ENCODE peak calls at places on chromosomes 11 and 22, in five cellular contexts. N, H, Z, P and R are unnamed samples.

GRCh38 chr11:120137611-120138521 is at the start of gene TRIM29:
- DNase-seq in N (no peak), H (peak), Z (no peak), P (peak), R (no peak)

GRCh38 chr11:1208361-1209261 is 14.3 kb upstream of the MUC5B start:
- DNase-seq in N (no peak), H (peak), Z (peak), P (peak), R (no peak)

GRCh38 chr11:63608353-63609345 is 5.6 kb downstream of the PLAAT3 start:
- DNase-seq in N (peak), H (peak), Z (no peak), P (peak), R (no peak)

GRCh38 chr11:109422755-109423113 is 744 bp downstream of the C11orf87 start:
- DNase-seq in N (peak), H (no peak), Z (no peak), P (no peak), R (no peak)

GRCh38 chr22:36486619-36487384 is 5.4 kb upstream of the TXN2 start:
- DNase-seq in N (peak), H (no peak), Z (no peak), P (no peak), R (peak)

GRCh38 chr22:32985899-32986772 is 72.0 kb downstream of the SYN3 start:
- DNase-seq in N (peak), H (no peak), Z (peak), P (peak), R (peak)

GRCh38 chr11:10498426-10499250 is 42.3 kb downstream of the RNF141 start:
- DNase-seq in N (no peak), H (peak), Z (no peak), P (peak), R (no peak)

GRCh38 chr11:60206616-60207015 is 23.7 kb upstream of the MS4A6A start:
- DNase-seq in N (no peak), H (no peak), Z (no peak), P (no peak), R (no peak)

GRCh38 chr11:18203723-18204122 is 31.1 kb downstream of the MRGPRX4 start:
- DNase-seq in N (peak), H (no peak), Z (no peak), P (no peak), R (peak)

GRCh38 chr11:38307455-38307854 is 1709.4 kb upstream of the RAG2 start:
- DNase-seq in N (no peak), H (no peak), Z (no peak), P (no peak), R (no peak)

GRCh38 chr22:23536821-23537345 is 43.2 kb downstream of the IGLL1 start:
- DNase-seq in N (no peak), H (no peak), Z (no peak), P (peak), R (no peak)

GRCh38 chr11:132122701-132123100 is 752.3 kb downstream of the NTM start:
- DNase-seq in N (no peak), H (no peak), Z (no peak), P (no peak), R (no peak)

GRCh38 chr11:100830295-100830694 is 143.2 kb downstream of the ARHGAP42 start:
- DNase-seq in N (peak), H (no peak), Z (no peak), P (no peak), R (peak)

GRCh38 chr11:111663820-111664219 is 61.6 kb downstream of the SIK2 start:
- DNase-seq in N (peak), H (no peak), Z (peak), P (no peak), R (no peak)

GRCh38 chr11:132430352-132431091 is 1060.1 kb downstream of the NTM start:
- DNase-seq in N (peak), H (no peak), Z (no peak), P (no peak), R (peak)

GRCh38 chr11:36257351-36257750 is 31.9 kb downstream of the COMMD9 start:
- DNase-seq in N (peak), H (no peak), Z (no peak), P (no peak), R (no peak)

GRCh38 chr11:78390809-78391208 is 26.8 kb downstream of the GAB2 start:
- DNase-seq in N (no peak), H (no peak), Z (no peak), P (no peak), R (no peak)

GRCh38 chr11:9969068-9969467 is 305.2 kb downstream of the SWAP70 start:
- DNase-seq in N (no peak), H (no peak), Z (no peak), P (no peak), R (no peak)

GRCh38 chr11:128688031-128688713 is 5.7 kb upstream of the FLI1 start:
- DNase-seq in N (no peak), H (no peak), Z (no peak), P (no peak), R (peak)

GRCh38 chr11:119055901-119056300 is 1.1 kb downstream of the HYOU1 start:
- DNase-seq in N (peak), H (no peak), Z (no peak), P (no peak), R (no peak)

GRCh38 chr22:16949561-16949960 is 58.5 kb downstream of the GAB4 start:
- DNase-seq in N (no peak), H (no peak), Z (no peak), P (no peak), R (no peak)

GRCh38 chr11:68213135-68213515 is at the start of gene KMT5B:
- DNase-seq in N (peak), H (no peak), Z (peak), P (no peak), R (peak)

GRCh38 chr22:49197500-49197899 is 630.2 kb downstream of the BRD1 start:
- DNase-seq in N (no peak), H (peak), Z (no peak), P (peak), R (peak)

DNA sequence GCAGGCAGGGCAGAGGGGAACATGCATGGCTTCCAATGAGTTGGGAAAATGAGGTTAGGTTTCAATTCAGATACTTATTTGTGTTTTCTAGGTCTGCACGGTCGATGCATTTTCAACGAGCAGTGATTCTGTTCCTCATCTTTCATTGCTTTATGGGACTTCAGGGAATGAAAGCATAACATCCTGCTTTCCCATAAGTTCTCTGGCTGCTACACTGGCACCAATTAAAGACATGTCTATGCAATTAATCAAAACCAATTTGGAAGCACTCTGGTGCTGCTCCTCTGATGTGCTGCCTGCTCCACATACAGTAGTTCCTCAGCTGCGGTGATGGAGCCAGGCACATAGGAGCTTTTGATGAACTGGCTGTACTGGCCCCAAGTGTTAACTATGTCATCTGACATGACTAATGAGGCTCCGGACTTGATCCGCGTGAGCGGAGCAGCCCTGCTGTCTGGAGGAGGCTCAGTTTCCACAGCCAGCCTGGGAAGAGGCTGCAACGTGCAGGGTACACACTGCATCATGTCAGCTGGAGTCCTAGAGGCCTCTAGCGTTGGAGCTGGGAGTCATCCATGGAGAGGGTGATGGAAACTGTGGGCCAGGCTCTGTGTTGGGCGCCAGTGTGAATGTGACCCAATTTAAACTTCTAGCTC is 29.8 kb downstream of the GVQW3 start:
- DNase-seq in N (no peak), H (no peak), Z (no peak), P (no peak), R (peak)
- TF ChIP-seq CTCF in N (no peak), H (no peak), Z (no peak), P (no peak), R (no peak)

DNA sequence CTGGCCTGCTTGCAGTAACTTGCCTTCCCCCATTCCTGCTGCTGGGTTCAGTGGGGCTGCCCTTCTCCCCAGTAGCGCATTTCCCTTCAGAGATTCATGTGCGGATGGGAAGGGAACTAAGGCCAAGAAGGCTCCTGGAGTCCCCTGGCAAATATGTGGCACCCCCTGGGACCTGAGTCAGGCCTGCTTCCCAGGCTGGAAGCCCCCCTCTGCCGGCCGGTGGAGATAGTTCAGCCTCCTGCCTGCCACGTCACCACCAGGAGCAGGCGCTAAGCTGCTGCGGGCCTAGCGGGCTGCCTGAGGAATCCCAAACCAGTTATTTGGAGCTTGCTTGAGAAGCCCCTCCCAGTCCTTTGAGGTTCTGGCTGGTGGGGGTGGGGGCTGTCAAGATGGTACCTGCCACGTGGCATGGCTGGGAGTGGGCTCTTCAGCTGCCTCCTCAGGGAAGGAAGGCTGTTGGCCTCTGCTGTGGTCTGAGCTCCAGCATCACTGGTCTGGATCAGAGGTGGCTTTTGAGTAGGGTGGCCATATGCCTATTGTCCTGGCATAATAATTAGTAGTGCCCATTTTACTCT is 2.0 kb downstream of the SERPINH1 start:
- DNase-seq in N (peak), H (peak), Z (no peak), P (no peak), R (peak)
- TF ChIP-seq CTCF in N (peak), H (peak), Z (no peak), P (peak), R (peak)

GRCh38 chr11:57515332-57516060 is at the start of gene SLC43A1:
- DNase-seq in N (peak), H (no peak), Z (peak), P (no peak), R (peak)
- TF ChIP-seq CTCF in N (no peak), H (peak), Z (no peak), P (no peak), R (no peak)

DNA sequence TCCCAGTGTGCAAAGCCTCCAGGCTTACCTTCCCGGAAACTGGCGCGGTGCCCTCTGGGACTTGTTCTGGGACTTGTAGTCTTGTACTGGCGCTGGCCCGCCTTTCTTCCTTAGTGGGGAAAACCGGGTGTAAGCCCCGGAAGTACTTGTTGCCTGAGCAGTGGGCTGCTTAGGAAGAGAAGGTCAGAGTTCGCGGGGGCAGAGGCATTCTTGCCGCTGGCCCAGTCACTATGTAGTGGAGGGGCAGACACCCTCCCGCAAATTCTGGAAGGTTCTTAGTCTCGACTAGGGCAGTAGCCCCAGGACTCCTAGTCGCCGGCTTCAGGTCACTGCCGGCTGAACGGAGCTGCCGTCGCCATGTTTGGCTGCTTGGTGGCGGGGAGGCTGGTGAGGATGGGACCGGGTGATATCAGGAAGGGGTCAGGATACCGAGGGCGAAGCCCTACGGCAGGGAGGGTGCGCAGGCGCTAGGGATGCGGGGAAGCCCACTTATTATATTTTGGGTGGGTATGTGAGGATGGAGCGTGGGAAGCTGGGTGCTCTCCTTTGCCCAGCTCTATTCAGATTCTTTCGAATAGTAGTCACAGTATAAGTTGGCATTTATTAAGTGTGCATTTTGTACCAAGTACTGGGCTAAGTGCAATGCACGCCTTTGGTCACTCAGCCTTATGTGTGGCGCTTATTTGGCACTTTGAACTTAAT is at the start of gene HIKESHI:
- DNase-seq in N (peak), H (peak), Z (peak), P (peak), R (peak)
- TF ChIP-seq CTCF in N (no peak), H (no peak), Z (no peak), P (no peak), R (no peak)

DNA sequence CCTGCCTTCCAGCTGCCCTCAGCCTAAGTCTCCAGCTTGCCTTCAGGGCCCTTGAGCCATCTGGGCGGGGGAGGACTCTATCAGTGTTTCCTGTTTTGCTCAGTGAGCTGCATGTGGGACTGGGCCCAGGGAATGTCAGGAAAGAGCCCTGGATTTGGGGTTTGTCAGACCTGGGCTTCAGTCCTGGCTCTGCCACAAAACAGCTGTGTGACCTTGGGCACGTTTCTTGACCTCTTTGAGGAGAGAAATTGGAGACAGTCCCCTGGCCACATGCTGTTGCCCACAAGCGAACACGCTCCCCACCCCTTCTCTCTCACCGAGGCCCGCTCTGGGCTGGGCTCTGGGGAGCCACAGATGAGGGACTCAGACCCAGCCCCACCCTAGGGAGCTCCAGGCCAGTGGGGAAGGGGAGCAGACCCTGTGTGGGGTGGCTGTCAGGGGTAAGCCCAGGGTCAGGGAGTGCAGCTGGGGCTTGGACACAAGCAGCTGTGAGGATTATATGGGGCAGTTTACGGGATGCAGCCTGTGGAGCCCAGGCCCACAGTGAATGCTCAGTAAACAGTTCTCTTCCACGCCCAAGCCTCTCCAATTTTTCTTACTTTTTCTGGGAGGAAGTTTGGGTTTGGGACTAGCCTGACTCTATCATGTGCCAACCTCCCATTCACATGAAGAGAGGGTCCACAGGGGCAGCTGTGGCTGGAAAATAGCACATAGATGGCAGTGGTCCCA is 12.3 kb downstream of the MYO7A start:
- DNase-seq in N (peak), H (no peak), Z (peak), P (no peak), R (peak)
- TF ChIP-seq CTCF in N (no peak), H (no peak), Z (no peak), P (no peak), R (no peak)

GRCh38 chr11:43680521-43681505 is at the start of gene HSD17B12:
- DNase-seq in N (peak), H (peak), Z (peak), P (peak), R (peak)
- TF ChIP-seq CTCF in N (no peak), H (no peak), Z (no peak), P (no peak), R (no peak)

DNA sequence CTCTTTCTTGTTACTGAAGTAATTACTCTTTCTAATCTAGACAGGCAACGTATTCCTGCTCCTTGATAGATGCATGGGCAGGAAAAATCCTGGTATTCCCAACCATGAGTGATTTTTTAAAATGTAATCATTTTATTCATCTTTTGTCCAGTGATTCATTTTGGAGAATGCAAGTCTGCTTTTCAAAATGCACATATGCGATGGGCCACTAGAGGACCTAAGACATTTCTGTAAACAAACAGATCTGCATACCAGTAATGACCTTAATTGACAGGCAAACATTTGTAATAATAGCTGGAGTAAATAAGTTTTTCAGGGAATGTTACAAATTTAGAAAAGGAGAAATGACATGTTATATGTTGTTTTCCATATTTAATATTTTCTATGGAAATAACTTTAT is 1167.6 kb downstream of the JRKL start:
- DNase-seq in N (peak), H (no peak), Z (no peak), P (no peak), R (no peak)
- TF ChIP-seq CTCF in N (peak), H (peak), Z (no peak), P (no peak), R (no peak)

GRCh38 chr11:46446343-46446751 is 54.8 kb upstream of the CHRM4 start:
- DNase-seq in N (peak), H (no peak), Z (no peak), P (no peak), R (no peak)
- TF ChIP-seq CTCF in N (no peak), H (peak), Z (no peak), P (no peak), R (no peak)